ENCODE peak calls at places on chromosomes 12 and 14, in four cellular contexts. E is NCI-H1092 treated with DMSO at 0.1 percent for 48 hours, D is mucosa of descending colon, Z is C1 segment of cervical spinal cord. J is an unnamed sample.

GRCh38 chr12:3365416-3366385 is 125.3 kb upstream of the PRMT8 start:
- DNase-seq in E (peak; percentile 36), D (no peak), Z (no peak), J (peak; percentile 67)

GRCh38 chr14:76917759-76918175 is 91.6 kb downstream of the LRRC74A start:
- DNase-seq in E (peak; percentile 85), D (no peak), Z (no peak), J (peak; percentile 94)

GRCh38 chr12:92546826-92547348 is 155.9 kb upstream of the PLEKHG7 start:
- DNase-seq in E (no peak), D (no peak), Z (no peak), J (no peak)

GRCh38 chr14:59269431-59269830 is 81.0 kb downstream of the DAAM1 start:
- DNase-seq in E (no peak), D (no peak), Z (no peak), J (no peak)

GRCh38 chr14:72515779-72516770 is 377.8 kb downstream of the DPF3 start:
- DNase-seq in E (no peak), D (no peak), Z (no peak), J (no peak)

GRCh38 chr14:33057585-33057984 is 118.9 kb downstream of the NPAS3 start:
- DNase-seq in E (no peak), D (no peak), Z (no peak), J (peak; percentile 43)

GRCh38 chr14:55071870-55072640 is 20.6 kb downstream of the MAPK1IP1L start:
- DNase-seq in E (peak; percentile 42), D (no peak), Z (peak; percentile 15), J (no peak)

GRCh38 chr12:115177899-115178298 is 493.9 kb upstream of the TBX3 start:
- DNase-seq in E (no peak), D (no peak), Z (no peak), J (no peak)

GRCh38 chr14:35687335-35687939 is 121.7 kb downstream of the RALGAPA1 start:
- DNase-seq in E (peak; percentile 53), D (no peak), Z (no peak), J (peak; percentile 83)

GRCh38 chr12:120287491-120287890 is 4.2 kb downstream of the RNU4-2 start:
- DNase-seq in E (no peak), D (no peak), Z (no peak), J (no peak)

GRCh38 chr12:65640489-65640901 is 183.8 kb upstream of the HMGA2 start:
- DNase-seq in E (no peak), D (no peak), Z (no peak), J (no peak)

GRCh38 chr14:100146548-100147091 is 12.8 kb downstream of the DEGS2 start:
- DNase-seq in E (no peak), D (no peak), Z (no peak), J (no peak)